ENCODE peak calls at places on chromosomes 2 and 18, in nine cellular contexts. K is right cardiac atrium; R is heart left ventricle; T is A549; M is breast epithelium; O is fibroblast of lung; U is psoas muscle; B is GM23248; L is effector memory CD4-positive, alpha-beta T cell. H is an unnamed sample.

GRCh38 chr2:189798312-189799029 is 14.2 kb downstream of the PMS1 start:
- DNase-seq in K (no peak), M (no peak), B (peak; percentile 69), O (peak; percentile 83), R (no peak), U (no peak), L (no peak), T (no peak), H (no peak)

GRCh38 chr2:197269173-197269572 is 41.4 kb downstream of the ANKRD44 start:
- DNase-seq in R (no peak), O (peak; percentile 62), U (no peak), M (no peak), B (peak; percentile 10), K (no peak), L (no peak), T (no peak), H (no peak)

GRCh38 chr2:36512705-36513104 is 85.3 kb downstream of the FEZ2 start:
- DNase-seq in K (no peak), T (no peak), U (no peak), O (no peak), R (no peak), L (no peak), M (no peak), B (no peak), H (no peak)

GRCh38 chr2:240520143-240520973 is 37.4 kb downstream of the ANKMY1 start:
- DNase-seq in O (no peak), T (no peak), U (no peak), B (peak; percentile 37), M (no peak), L (no peak), R (no peak), K (no peak), H (no peak)

GRCh38 chr2:129975016-129975774 is 4.3 kb upstream of the RAB6C start:
- DNase-seq in K (no peak), M (no peak), O (no peak), R (no peak), L (no peak), T (no peak), B (no peak), U (no peak), H (no peak)

GRCh38 chr2:174699993-174700766 is 64.1 kb downstream of the CHRNA1 start:
- DNase-seq in O (peak; percentile 73), B (peak; percentile 67), L (no peak), R (no peak), M (no peak), T (peak; percentile 65), K (no peak), U (no peak), H (no peak)

GRCh38 chr2:71070294-71071025 is 2.0 kb downstream of the NAGK start:
- DNase-seq in U (no peak), R (no peak), T (peak; percentile 58), O (peak; percentile 24), M (no peak), B (peak; percentile 75), L (no peak), K (no peak), H (no peak)

GRCh38 chr18:74524097-74524496 is 10.2 kb upstream of the CNDP1 start:
- DNase-seq in U (no peak), R (peak; percentile 49), K (no peak), B (no peak), O (peak; percentile 54), T (no peak), L (no peak), M (no peak), H (no peak)

GRCh38 chr2:223600056-223600455 is 2.1 kb downstream of the SCG2 start:
- DNase-seq in T (no peak), L (no peak), M (no peak), U (no peak), K (no peak), O (no peak), R (no peak), B (no peak), H (no peak)

GRCh38 chr18:12628706-12629702 is 28.9 kb downstream of the SPIRE1 start:
- DNase-seq in O (peak; percentile 66), T (no peak), B (peak; percentile 91), L (no peak), R (no peak), M (no peak), K (no peak), U (no peak), H (no peak)

GRCh38 chr2:10072656-10073480 is 7.3 kb downstream of the CYS1 start:
- DNase-seq in K (peak; percentile 79), T (peak; percentile 95), B (peak; percentile 88), U (peak; percentile 86), M (peak; percentile 74), O (peak; percentile 89), L (peak; percentile 56), R (peak; percentile 80), H (peak; percentile 80)

GRCh38 chr2:65991332-65991731 is 443.6 kb upstream of the MEIS1 start:
- DNase-seq in R (no peak), U (no peak), O (no peak), M (no peak), T (no peak), K (no peak), L (no peak), B (no peak), H (no peak)

GRCh38 chr2:11559786-11560155 is 25.9 kb downstream of the GREB1 start:
- DNase-seq in K (no peak), O (no peak), U (no peak), T (no peak), B (no peak), L (no peak), M (no peak), R (no peak), H (no peak)

GRCh38 chr2:162574615-162575452 is 230.9 kb downstream of the GCA start:
- DNase-seq in M (no peak), B (no peak), R (no peak), K (no peak), T (no peak), O (no peak), U (no peak), L (no peak), H (no peak)

GRCh38 chr2:217899231-217900009 is 103.4 kb downstream of the TNS1 start:
- DNase-seq in K (peak; percentile 80), U (peak; percentile 90), B (peak; percentile 97), O (peak; percentile 84), M (peak; percentile 83), R (peak; percentile 64), T (peak; percentile 86), L (no peak), H (no peak)

GRCh38 chr18:4510709-4511108 is 55.6 kb upstream of the DLGAP1 start:
- DNase-seq in L (no peak), U (no peak), T (no peak), O (peak; percentile 0), B (no peak), K (no peak), R (no peak), M (no peak), H (no peak)

GRCh38 chr18:54783100-54783499 is 45.2 kb upstream of the RAB27B start:
- DNase-seq in R (no peak), L (no peak), B (no peak), M (no peak), U (no peak), T (no peak), K (no peak), O (no peak), H (no peak)

GRCh38 chr2:165872101-165872791 is 78.2 kb upstream of the GALNT3 start:
- DNase-seq in L (no peak), R (no peak), T (no peak), O (no peak), M (no peak), B (no peak), U (no peak), K (no peak), H (no peak)

DNA sequence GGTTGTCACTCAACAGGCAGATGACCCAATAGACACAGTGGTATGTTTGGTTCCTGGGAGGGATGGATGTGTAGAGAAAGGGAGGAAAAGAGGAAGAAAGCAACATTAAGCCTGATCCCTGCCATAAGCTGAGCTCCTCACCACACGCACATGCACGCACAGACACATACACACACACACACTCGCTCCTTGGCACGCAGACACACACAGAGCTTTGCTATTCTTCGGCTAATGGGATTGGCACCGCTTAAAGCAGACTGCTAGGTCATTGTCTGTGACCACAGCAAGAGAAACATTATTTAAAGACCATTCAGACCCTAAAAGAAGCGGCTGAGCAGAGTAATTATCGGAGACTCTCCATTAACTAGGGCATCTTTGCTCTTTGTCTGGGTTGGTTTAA is 14.3 kb upstream of the PLEKHM3 start:
- DNase-seq in L (no peak), O (no peak), B (no peak), U (no peak), R (no peak), T (no peak), K (no peak), M (no peak), H (no peak)
- H3K27ac ChIP-seq in L (no peak overlapping the region), O (no peak overlapping the region), B (no peak overlapping the region), U (no peak overlapping the region), R (peak overlapping the region; percentile 24), T (no peak overlapping the region), K (no peak overlapping the region), M (no peak overlapping the region), H (no peak overlapping the region)

GRCh38 chr18:14979875-14980274 is 231.9 kb downstream of the ANKRD30B start:
- DNase-seq in M (no peak), O (no peak), L (no peak), K (no peak), R (no peak), U (no peak), T (no peak), B (no peak), H (no peak)

GRCh38 chr18:14978191-14978590 is 230.2 kb downstream of the ANKRD30B start:
- DNase-seq in K (no peak), M (no peak), L (no peak), R (no peak), B (no peak), O (no peak), U (no peak), T (no peak), H (no peak)

GRCh38 chr18:14975431-14975830 is 227.5 kb downstream of the ANKRD30B start:
- DNase-seq in L (no peak), M (no peak), O (no peak), R (no peak), U (no peak), K (no peak), T (no peak), B (no peak), H (no peak)

GRCh38 chr18:14976736-14977430 is 228.9 kb downstream of the ANKRD30B start:
- DNase-seq in M (no peak), B (peak; percentile 38), R (no peak), U (no peak), O (peak; percentile 47), L (no peak), T (no peak), K (no peak), H (no peak)

GRCh38 chr18:14978962-14979535 is 231.1 kb downstream of the ANKRD30B start:
- DNase-seq in U (no peak), O (peak; percentile 58), M (no peak), T (no peak), L (no peak), R (no peak), B (peak; percentile 49), K (no peak), H (no peak)
- H3K9me3 ChIP-seq in U (no peaks in the 10 kb centered on the region), O (no peaks in the 10 kb centered on the region), M (no peaks in the 10 kb centered on the region), T (no peaks in the 10 kb centered on the region), L (no peaks in the 10 kb centered on the region), R (no peaks in the 10 kb centered on the region), B (no peaks in the 10 kb centered on the region), K (no peaks in the 10 kb centered on the region), H (no peaks in the 10 kb centered on the region)

GRCh38 chr2:28663359-28663758 is 88.3 kb upstream of the PPP1CB start:
- DNase-seq in L (no peak), O (peak; percentile 58), M (no peak), B (peak; percentile 78), U (no peak), R (no peak), T (no peak), K (no peak), H (no peak)
- H3K4me1 ChIP-seq in L (no peaks in the 10 kb centered on the region), O (peaks cover 34% of the 10 kb centered on the region), M (peaks cover 19% of the 10 kb centered on the region), B (peaks cover 44% of the 10 kb centered on the region), U (peaks cover 45% of the 10 kb centered on the region), R (peaks cover 58% of the 10 kb centered on the region), T (peaks cover 33% of the 10 kb centered on the region), K (peaks cover 10% of the 10 kb centered on the region), H (peaks cover under 1% of the 10 kb centered on the region)

GRCh38 chr18:35458271-35458670 is 39.5 kb downstream of the INO80C start:
- DNase-seq in T (no peak), O (no peak), K (no peak), M (no peak), L (no peak), B (no peak), U (no peak), R (no peak), H (no peak)
- H3K27ac ChIP-seq in T (peak overlapping the region; percentile 96), O (no peak overlapping the region), K (peak overlapping the region; percentile 32), M (peak overlapping the region; percentile 52), L (no peak overlapping the region), B (no peak overlapping the region), U (peak overlapping the region; percentile 47), R (peak overlapping the region; percentile 72), H (no peak overlapping the region)